ENCODE peak calls at places on chromosomes 13 and 19, in ten cellular contexts. K is non-pigmented ciliary epithelial cell; R is activated CD4-positive, alpha-beta T cell treated with anti-CD3 and anti-CD28 coated beads, Interleukin-2, amount 50 U/mL, for 48 hours; C is T-helper 1 cell; X is ACHN; L is NCI-H2107; E is neuronal stem cell; P is EH; Q is left colon; U is stimulated activated CD8-positive, alpha-beta memory T cell treated with anti-CD3 and anti-CD28 coated beads, Interleukin-12 subunit alpha, Interleukin-12 subunit beta, amount 100 ng/mL, for 1 hour. M is an unnamed sample.
A peak's percentile ranks its signal among the peaks of the same experiment; 100 is the strongest.

GRCh38 chr19:38084196-38084595 is 139.8 kb downstream of the DPF1 start:
- DNase-seq in E (no peak), U (no peak), R (no peak), C (no peak), K (no peak), L (no peak), Q (no peak), X (no peak), P (no peak), M (no peak)

GRCh38 chr19:6725513-6726231 is 5.2 kb upstream of the C3 start:
- DNase-seq in E (no peak), Q (no peak), U (no peak), R (no peak), P (no peak), K (no peak), X (peak; percentile 40), C (no peak), L (no peak), M (no peak)

GRCh38 chr19:4304509-4305252 is at the start of gene FSD1:
- DNase-seq in P (peak; percentile 71), R (peak; percentile 83), E (peak; percentile 80), Q (peak; percentile 44), L (no peak), C (no peak), X (peak; percentile 53), K (no peak), U (peak; percentile 43), M (peak; percentile 96)

GRCh38 chr13:101127741-101128353 is 288.5 kb downstream of the NALCN start:
- DNase-seq in Q (no peak), R (peak; percentile 9), L (no peak), E (peak; percentile 61), P (peak; percentile 57), X (peak; percentile 36), U (no peak), C (no peak), K (no peak), M (peak; percentile 14)

GRCh38 chr19:46958542-46958941 is 61.1 kb upstream of the NPAS1 start:
- DNase-seq in K (no peak), X (no peak), R (peak; percentile 25), P (peak; percentile 88), E (no peak), L (no peak), C (no peak), U (no peak), Q (no peak), M (no peak)

GRCh38 chr13:98775844-98776598 is 23.5 kb upstream of the SLC15A1 start:
- DNase-seq in L (no peak), P (peak; percentile 84), R (no peak), U (no peak), X (peak; percentile 78), C (no peak), E (no peak), Q (peak; percentile 67), K (peak; percentile 60), M (peak; percentile 20)

GRCh38 chr19:47102561-47103135 is 10.9 kb downstream of the ZC3H4 start:
- DNase-seq in R (no peak), L (no peak), E (no peak), Q (no peak), X (no peak), P (peak; percentile 42), K (no peak), U (no peak), C (no peak), M (no peak)

GRCh38 chr19:46860846-46861690 is at the start of gene ARHGAP35:
- DNase-seq in Q (peak; percentile 62), R (peak; percentile 21), L (peak; percentile 66), P (no peak), C (peak; percentile 75), K (no peak), E (no peak), X (peak; percentile 79), U (peak; percentile 69), M (peak; percentile 88)

GRCh38 chr19:2273356-2274184 is 8.4 kb downstream of the PEAK3 start:
- DNase-seq in X (peak; percentile 65), E (peak; percentile 80), R (peak; percentile 84), P (peak; percentile 76), L (peak; percentile 66), U (peak; percentile 46), Q (peak; percentile 81), C (peak; percentile 62), K (no peak), M (peak; percentile 76)

GRCh38 chr19:7832781-7833180 is 2.8 kb downstream of the EVI5L start:
- DNase-seq in C (no peak), K (no peak), X (no peak), R (no peak), Q (no peak), U (no peak), E (no peak), L (no peak), P (peak; percentile 70), M (no peak)

GRCh38 chr13:112131740-112132113 is 64.8 kb downstream of the SOX1 start:
- DNase-seq in C (no peak), Q (peak; percentile 78), P (no peak), U (no peak), R (no peak), E (no peak), L (peak; percentile 20), K (no peak), X (no peak), M (no peak)

GRCh38 chr13:98869408-98870090 is 108.3 kb downstream of the DOCK9 start:
- DNase-seq in X (no peak), E (no peak), P (peak; percentile 11), U (no peak), C (no peak), Q (no peak), L (no peak), K (no peak), R (no peak), M (no peak)

GRCh38 chr13:111076156-111077013 is 38.7 kb upstream of the ARHGEF7 start:
- DNase-seq in L (no peak), U (no peak), R (no peak), K (no peak), P (no peak), X (no peak), E (no peak), Q (no peak), C (no peak), M (no peak)

GRCh38 chr19:478236-478888 is 17.5 kb upstream of the SHC2 start:
- DNase-seq in C (no peak), P (no peak), E (no peak), L (no peak), R (no peak), U (no peak), X (no peak), Q (no peak), K (no peak), M (no peak)

GRCh38 chr19:21143428-21143827 is 1.6 kb downstream of the ZNF431 start:
- DNase-seq in U (no peak), Q (no peak), P (no peak), L (no peak), E (no peak), K (no peak), X (no peak), C (no peak), R (no peak), M (no peak)

GRCh38 chr19:14383898-14384669 is 2.8 kb downstream of the ADGRE5 start:
- DNase-seq in E (no peak), U (peak; percentile 62), K (no peak), X (peak; percentile 45), R (peak; percentile 65), C (peak; percentile 46), L (no peak), Q (peak; percentile 47), P (peak; percentile 75), M (peak; percentile 72)